ENCODE peak calls at places on chromosome 16, in six cellular contexts. One of them, this sample, is unnamed.

GRCh38 chr16:68380348-68380670 is 68.0 kb downstream of the SMPD3 start:
- DNase-seq in GM12878: no peak
- DNase-seq in HepG2: no peak
- DNase-seq in GM12891: no peak
- DNase-seq in K562: no peak
- DNase-seq in H1: no peak
- DNase-seq in this sample: no peak

GRCh38 chr16:8854298-8854948 is 14.4 kb downstream of the CARHSP1 start:
- DNase-seq in GM12878: no peak
- DNase-seq in HepG2: no peak
- DNase-seq in GM12891: no peak
- DNase-seq in K562: no peak
- DNase-seq in H1: no peak
- DNase-seq in this sample: no peak

GRCh38 chr16:11257131-11257938 is 1.3 kb upstream of the SOCS1 start:
- DNase-seq in GM12878: no peak
- DNase-seq in HepG2: peak
- DNase-seq in GM12891: no peak
- DNase-seq in K562: peak
- DNase-seq in H1: peak
- DNase-seq in this sample: no peak

GRCh38 chr16:87017388-87018012 is 299.7 kb downstream of the C16orf95 start:
- DNase-seq in GM12878: no peak
- DNase-seq in HepG2: no peak
- DNase-seq in GM12891: no peak
- DNase-seq in K562: no peak
- DNase-seq in H1: no peak
- DNase-seq in this sample: no peak

GRCh38 chr16:87918314-87918713 is 18.0 kb downstream of the CA5A start:
- DNase-seq in GM12878: no peak
- DNase-seq in HepG2: no peak
- DNase-seq in GM12891: no peak
- DNase-seq in K562: no peak
- DNase-seq in H1: no peak
- DNase-seq in this sample: no peak

GRCh38 chr16:86576591-86577313 is 1.6 kb upstream of the FOXL1 start:
- DNase-seq in GM12878: no peak
- DNase-seq in HepG2: no peak
- DNase-seq in GM12891: no peak
- DNase-seq in K562: no peak
- DNase-seq in H1: peak
- DNase-seq in this sample: no peak

GRCh38 chr16:11792404-11793260 is 4.4 kb downstream of the ZC3H7A start:
- DNase-seq in GM12878: no peak
- DNase-seq in HepG2: peak
- DNase-seq in GM12891: no peak
- DNase-seq in K562: no peak
- DNase-seq in H1: no peak
- DNase-seq in this sample: no peak

GRCh38 chr16:54425681-54426549 is 139.3 kb upstream of the IRX3 start:
- DNase-seq in GM12878: no peak
- DNase-seq in HepG2: no peak
- DNase-seq in GM12891: no peak
- DNase-seq in K562: no peak
- DNase-seq in H1: no peak
- DNase-seq in this sample: no peak

GRCh38 chr16:8961811-8962390 is 1.8 kb downstream of the USP7 start:
- DNase-seq in GM12878: no peak
- DNase-seq in HepG2: peak
- DNase-seq in GM12891: no peak
- DNase-seq in K562: peak
- DNase-seq in H1: no peak
- DNase-seq in this sample: no peak

GRCh38 chr16:81523387-81524115 is 78.9 kb downstream of the CMIP start:
- DNase-seq in GM12878: no peak
- DNase-seq in HepG2: no peak
- DNase-seq in GM12891: no peak
- DNase-seq in K562: no peak
- DNase-seq in H1: no peak
- DNase-seq in this sample: no peak

DNA sequence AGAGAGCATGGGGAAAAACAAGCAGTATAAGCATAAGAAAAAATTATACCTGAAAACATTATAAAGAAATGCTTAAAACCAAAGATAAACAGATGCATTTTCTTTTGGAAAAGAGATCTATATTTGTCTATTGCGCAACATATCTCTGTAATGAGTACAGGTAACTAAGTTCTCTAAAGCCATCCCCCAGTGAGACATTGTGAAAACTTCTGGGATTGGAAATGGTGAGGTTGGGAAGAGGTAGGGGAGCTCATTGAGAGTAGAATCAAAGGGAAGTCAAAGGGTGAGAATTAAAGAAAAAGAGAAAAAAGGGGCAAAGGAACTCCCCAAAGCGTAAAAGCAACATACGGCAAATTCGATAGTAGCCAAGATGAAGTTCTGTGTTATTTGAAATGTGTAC is 257.9 kb upstream of the RBFOX1 start:
- DNase-seq in GM12878: no peak
- DNase-seq in HepG2: no peak
- DNase-seq in GM12891: no peak
- DNase-seq in K562: no peak
- DNase-seq in H1: no peak
- DNase-seq in this sample: no peak
- TF ChIP-seq POLR2AphosphoS5 in GM12878: no peak
- TF ChIP-seq POLR2AphosphoS5 in HepG2: no peak
- TF ChIP-seq POLR2AphosphoS5 in GM12891: no peak
- TF ChIP-seq POLR2AphosphoS5 in K562: no peak
- TF ChIP-seq POLR2AphosphoS5 in H1: no peak
- TF ChIP-seq POLR2AphosphoS5 in this sample: no peak

DNA sequence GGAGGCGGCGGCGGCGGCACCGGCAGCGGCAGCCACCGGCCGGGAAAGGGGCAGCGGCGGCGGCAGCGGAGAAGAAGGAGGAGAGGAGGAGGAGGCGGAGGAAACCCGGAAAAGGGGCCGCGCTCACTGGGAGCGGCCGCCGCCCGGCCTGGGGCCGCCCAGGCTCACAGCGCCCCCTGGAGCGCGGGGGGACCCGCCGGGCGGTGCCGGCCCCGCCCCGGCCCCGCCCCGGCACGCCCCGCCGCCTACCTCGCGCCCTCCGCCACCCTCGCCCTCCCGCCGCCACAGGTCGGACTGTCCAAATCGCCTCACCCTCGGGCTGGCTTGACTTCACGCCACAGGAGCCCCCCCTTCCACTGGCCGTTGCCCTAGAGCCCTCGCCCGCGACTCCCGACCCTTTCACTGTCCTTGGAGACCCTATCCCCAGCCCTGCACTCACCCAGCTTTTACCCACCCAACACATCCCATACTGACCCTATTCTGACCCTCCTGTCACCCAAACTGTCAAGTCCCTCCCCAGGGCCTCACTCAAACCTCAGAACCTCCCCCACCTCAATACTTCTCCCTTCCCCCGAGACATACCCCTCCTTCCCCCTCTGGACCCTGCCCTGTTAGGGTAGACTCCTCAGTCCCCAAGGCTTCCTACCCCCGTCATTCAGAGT is at the start of gene CSNK2A2:
- DNase-seq in GM12878: no peak
- DNase-seq in HepG2: peak
- DNase-seq in GM12891: peak
- DNase-seq in K562: peak
- DNase-seq in H1: peak
- DNase-seq in this sample: peak
- TF ChIP-seq POLR2A in GM12878: peak
- TF ChIP-seq POLR2A in HepG2: peak
- TF ChIP-seq POLR2A in GM12891: no peak
- TF ChIP-seq POLR2A in K562: peak
- TF ChIP-seq POLR2A in H1: no peak
- TF ChIP-seq POLR2A in this sample: peak

GRCh38 chr16:85049864-85050263 is 22.3 kb downstream of the KIAA0513 start:
- DNase-seq in GM12878: no peak
- DNase-seq in HepG2: no peak
- DNase-seq in GM12891: no peak
- DNase-seq in K562: peak
- DNase-seq in H1: no peak
- DNase-seq in this sample: no peak
- TF ChIP-seq TAF1 in GM12878: no peak
- TF ChIP-seq TAF1 in HepG2: no peak
- TF ChIP-seq TAF1 in GM12891: no peak
- TF ChIP-seq TAF1 in K562: no peak
- TF ChIP-seq TAF1 in H1: no peak
- TF ChIP-seq TAF1 in this sample: no peak

DNA sequence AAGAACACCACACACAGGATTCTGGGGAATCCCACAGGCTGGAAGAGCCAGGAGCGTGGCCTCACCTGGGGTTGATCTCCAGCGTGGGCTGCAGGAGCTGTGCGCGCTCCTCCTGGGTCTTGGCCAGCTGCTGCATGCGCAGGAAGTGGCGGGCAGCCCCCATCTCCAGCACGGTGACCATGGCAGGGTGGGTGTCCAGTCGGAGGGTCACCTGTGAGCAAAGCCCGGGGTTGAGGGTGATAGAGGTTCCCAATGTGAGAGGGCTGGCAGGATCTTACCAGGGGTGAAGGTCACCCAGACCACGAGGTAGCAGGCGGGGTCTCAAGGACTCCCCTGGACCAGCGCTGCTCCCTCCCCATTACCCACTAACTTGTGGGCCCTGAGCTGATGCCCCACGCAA is 7.4 kb downstream of the DNASE1 start:
- DNase-seq in GM12878: no peak
- DNase-seq in HepG2: no peak
- DNase-seq in GM12891: no peak
- DNase-seq in K562: no peak
- DNase-seq in H1: no peak
- DNase-seq in this sample: no peak
- TF ChIP-seq POLR2AphosphoS5 in GM12878: no peak
- TF ChIP-seq POLR2AphosphoS5 in HepG2: no peak
- TF ChIP-seq POLR2AphosphoS5 in GM12891: no peak
- TF ChIP-seq POLR2AphosphoS5 in K562: no peak
- TF ChIP-seq POLR2AphosphoS5 in H1: peak
- TF ChIP-seq POLR2AphosphoS5 in this sample: no peak